ENCODE peak calls at places on chromosomes 11 and 22, in ten cellular contexts. Z is RCC 7860; D is fibroblast of the conjunctiva; P is Peyer's patch; C is stimulated activated CD4-positive, alpha-beta T cell treated with anti-CD3 and anti-CD28 coated beads, Interleukin-1b, Interleukin-23, amount 100 ng/mL, for 24 hours; H is activated naive CD8-positive, alpha-beta T cell treated with anti-CD3 and anti-CD28 coated beads, Interleukin-2, amount 50 U/mL, for 24 hours; V is GM20000; Q is M059J; U is H54; G is tibial artery. B is an unnamed sample.

GRCh38 chr22:32828561-32828960 is 27.1 kb downstream of the TIMP3 start:
- DNase-seq in P (no peak), C (no peak), G (peak; percentile 64), U (no peak), Z (no peak), D (no peak), Q (no peak), V (no peak), H (no peak), B (no peak)

GRCh38 chr11:78851883-78852586 is 277.4 kb upstream of the NARS2 start:
- DNase-seq in Z (no peak), Q (no peak), H (no peak), G (no peak), U (no peak), C (no peak), V (no peak), P (no peak), D (no peak), B (no peak)

GRCh38 chr11:101126551-101127347 is 2.9 kb downstream of the PGR start:
- DNase-seq in H (no peak), V (peak; percentile 19), C (no peak), Q (no peak), G (peak; percentile 83), P (no peak), D (no peak), Z (no peak), U (no peak), B (peak; percentile 8)

GRCh38 chr22:31983911-31984661 is 39.8 kb downstream of the YWHAH start:
- DNase-seq in H (no peak), P (no peak), V (no peak), Q (no peak), D (no peak), C (no peak), U (no peak), G (no peak), Z (no peak), B (no peak)

GRCh38 chr11:66336234-66337102 is at the start of gene RIN1:
- DNase-seq in G (no peak), V (peak; percentile 85), H (peak; percentile 84), Q (peak; percentile 100), Z (peak; percentile 99), D (peak; percentile 92), P (peak; percentile 73), U (peak; percentile 98), C (no peak), B (peak; percentile 96)

GRCh38 chr22:36339171-36340065 is 48.3 kb downstream of the MYH9 start:
- DNase-seq in V (no peak), P (no peak), G (no peak), Q (peak; percentile 87), H (peak; percentile 54), D (peak; percentile 64), U (no peak), C (no peak), Z (peak; percentile 72), B (no peak)

GRCh38 chr22:32777997-32778396 is 23.5 kb upstream of the TIMP3 start:
- DNase-seq in G (no peak), P (no peak), D (no peak), U (no peak), H (no peak), Q (no peak), V (no peak), C (no peak), Z (no peak), B (no peak)

GRCh38 chr11:114147389-114148382 is 88.2 kb downstream of the ZBTB16 start:
- DNase-seq in Q (no peak), D (peak; percentile 67), C (no peak), U (no peak), H (no peak), V (no peak), Z (no peak), G (no peak), P (no peak), B (no peak)

GRCh38 chr11:94494200-94494545 is 389 bp downstream of the ANKRD49 start:
- DNase-seq in Q (no peak), P (no peak), H (no peak), Z (no peak), V (no peak), D (no peak), C (no peak), G (no peak), U (no peak), B (no peak)

GRCh38 chr11:61971177-61972111 is 4.0 kb upstream of the FTH1 start:
- DNase-seq in P (peak; percentile 90), D (peak; percentile 99), V (peak; percentile 67), U (peak; percentile 88), Q (peak; percentile 99), Z (peak; percentile 98), G (peak; percentile 100), C (no peak), H (peak; percentile 49), B (peak; percentile 99)

GRCh38 chr11:95661159-95661558 is 128.4 kb downstream of the FAM76B start:
- DNase-seq in Z (no peak), D (no peak), P (no peak), H (no peak), G (no peak), C (no peak), Q (no peak), V (no peak), U (no peak), B (no peak)

GRCh38 chr22:19349778-19350475 is 58.4 kb upstream of the CLTCL1 start:
- DNase-seq in H (no peak), P (no peak), G (no peak), Q (no peak), C (no peak), U (no peak), V (no peak), D (no peak), Z (no peak), B (no peak)

GRCh38 chr11:8671242-8671641 is 11.2 kb downstream of the TRIM66 start:
- DNase-seq in G (peak; percentile 75), C (no peak), V (no peak), Q (peak; percentile 98), U (peak; percentile 82), P (no peak), H (no peak), D (peak; percentile 95), Z (peak; percentile 93), B (peak; percentile 88)

GRCh38 chr22:30767656-30768055 is 73.0 kb downstream of the OSBP2 start:
- DNase-seq in H (no peak), D (no peak), Q (no peak), Z (no peak), U (no peak), V (no peak), G (no peak), P (peak; percentile 70), C (no peak), B (no peak)

GRCh38 chr22:39966522-39966921 is 6.3 kb downstream of the TMA7B start:
- DNase-seq in C (no peak), G (no peak), Z (no peak), D (no peak), P (no peak), U (no peak), H (no peak), Q (no peak), V (no peak), B (no peak)

B was measured in MG63.